ENCODE peak calls at places on chromosome 12, in seven cellular contexts. One of them, this sample, is unnamed.

GRCh38 chr12:115956674-115957073 is 320.8 kb downstream of the MED13L start:
- DNase-seq in lung: no peak
- DNase-seq in trophoblast cell: peak; percentile 66
- DNase-seq in Karpas-422: no peak
- DNase-seq in HCT116: no peak
- DNase-seq in GM23248: no peak
- DNase-seq in CD8-positive, alpha-beta memory T cell: no peak
- DNase-seq in this sample: no peak

GRCh38 chr12:104055686-104056388 is 5.8 kb upstream of the GLT8D2 start:
- DNase-seq in lung: peak; percentile 86
- DNase-seq in trophoblast cell: no peak
- DNase-seq in Karpas-422: no peak
- DNase-seq in HCT116: no peak
- DNase-seq in GM23248: peak; percentile 42
- DNase-seq in CD8-positive, alpha-beta memory T cell: no peak
- DNase-seq in this sample: peak; percentile 72

GRCh38 chr12:26633591-26634210 is 199.3 kb downstream of the ITPR2 start:
- DNase-seq in lung: no peak
- DNase-seq in trophoblast cell: peak; percentile 20
- DNase-seq in Karpas-422: no peak
- DNase-seq in HCT116: no peak
- DNase-seq in GM23248: peak; percentile 78
- DNase-seq in CD8-positive, alpha-beta memory T cell: no peak
- DNase-seq in this sample: no peak

GRCh38 chr12:107655281-107656065 is 30.1 kb upstream of the PWP1 start:
- DNase-seq in lung: no peak
- DNase-seq in trophoblast cell: no peak
- DNase-seq in Karpas-422: no peak
- DNase-seq in HCT116: no peak
- DNase-seq in GM23248: no peak
- DNase-seq in CD8-positive, alpha-beta memory T cell: no peak
- DNase-seq in this sample: no peak

GRCh38 chr12:88726806-88727722 is 146.8 kb upstream of the KITLG start:
- DNase-seq in lung: no peak
- DNase-seq in trophoblast cell: no peak
- DNase-seq in Karpas-422: no peak
- DNase-seq in HCT116: no peak
- DNase-seq in GM23248: peak; percentile 84
- DNase-seq in CD8-positive, alpha-beta memory T cell: no peak
- DNase-seq in this sample: no peak

GRCh38 chr12:14554281-14555008 is 13.2 kb downstream of the PLBD1 start:
- DNase-seq in lung: peak; percentile 87
- DNase-seq in trophoblast cell: peak; percentile 41
- DNase-seq in Karpas-422: no peak
- DNase-seq in HCT116: peak; percentile 13
- DNase-seq in GM23248: peak; percentile 10
- DNase-seq in CD8-positive, alpha-beta memory T cell: no peak
- DNase-seq in this sample: peak; percentile 94

GRCh38 chr12:116784238-116784612 is 46.1 kb downstream of the RNFT2 start:
- DNase-seq in lung: no peak
- DNase-seq in trophoblast cell: no peak
- DNase-seq in Karpas-422: peak; percentile 65
- DNase-seq in HCT116: peak; percentile 18
- DNase-seq in GM23248: no peak
- DNase-seq in CD8-positive, alpha-beta memory T cell: no peak
- DNase-seq in this sample: no peak

GRCh38 chr12:56326533-56326932 is 7.3 kb downstream of the PAN2 start:
- DNase-seq in lung: no peak
- DNase-seq in trophoblast cell: no peak
- DNase-seq in Karpas-422: no peak
- DNase-seq in HCT116: no peak
- DNase-seq in GM23248: no peak
- DNase-seq in CD8-positive, alpha-beta memory T cell: no peak
- DNase-seq in this sample: no peak

GRCh38 chr12:114400925-114401324 is 5.0 kb downstream of the TBX5 start:
- DNase-seq in lung: no peak
- DNase-seq in trophoblast cell: no peak
- DNase-seq in Karpas-422: no peak
- DNase-seq in HCT116: no peak
- DNase-seq in GM23248: peak; percentile 95
- DNase-seq in CD8-positive, alpha-beta memory T cell: no peak
- DNase-seq in this sample: peak; percentile 69

GRCh38 chr12:66279127-66279712 is 23.1 kb upstream of the HELB start:
- DNase-seq in lung: no peak
- DNase-seq in trophoblast cell: peak; percentile 36
- DNase-seq in Karpas-422: peak; percentile 41
- DNase-seq in HCT116: peak; percentile 33
- DNase-seq in GM23248: peak; percentile 51
- DNase-seq in CD8-positive, alpha-beta memory T cell: peak; percentile 25
- DNase-seq in this sample: no peak

GRCh38 chr12:45130881-45131281 is 80.0 kb upstream of the DBX2 start:
- DNase-seq in lung: no peak
- DNase-seq in trophoblast cell: peak; percentile 78
- DNase-seq in Karpas-422: peak; percentile 80
- DNase-seq in HCT116: peak; percentile 63
- DNase-seq in GM23248: peak; percentile 67
- DNase-seq in CD8-positive, alpha-beta memory T cell: no peak
- DNase-seq in this sample: peak; percentile 51

GRCh38 chr12:12585115-12585862 is 22.6 kb upstream of the DUSP16 start:
- DNase-seq in lung: no peak
- DNase-seq in trophoblast cell: peak; percentile 66
- DNase-seq in Karpas-422: no peak
- DNase-seq in HCT116: no peak
- DNase-seq in GM23248: no peak
- DNase-seq in CD8-positive, alpha-beta memory T cell: no peak
- DNase-seq in this sample: no peak

GRCh38 chr12:76688001-76688400 is 75.9 kb upstream of the ZDHHC17 start:
- DNase-seq in lung: no peak
- DNase-seq in trophoblast cell: no peak
- DNase-seq in Karpas-422: no peak
- DNase-seq in HCT116: no peak
- DNase-seq in GM23248: peak; percentile 59
- DNase-seq in CD8-positive, alpha-beta memory T cell: no peak
- DNase-seq in this sample: no peak

GRCh38 chr12:51122844-51123243 is 39.4 kb upstream of the CSRNP2 start:
- DNase-seq in lung: no peak
- DNase-seq in trophoblast cell: peak; percentile 66
- DNase-seq in Karpas-422: no peak
- DNase-seq in HCT116: no peak
- DNase-seq in GM23248: no peak
- DNase-seq in CD8-positive, alpha-beta memory T cell: no peak
- DNase-seq in this sample: no peak

GRCh38 chr12:24398605-24399004 is 449.1 kb upstream of the SOX5 start:
- DNase-seq in lung: no peak
- DNase-seq in trophoblast cell: no peak
- DNase-seq in Karpas-422: peak; percentile 64
- DNase-seq in HCT116: no peak
- DNase-seq in GM23248: no peak
- DNase-seq in CD8-positive, alpha-beta memory T cell: no peak
- DNase-seq in this sample: no peak

GRCh38 chr12:21983102-21983501 is 41.9 kb upstream of the ABCC9 start:
- DNase-seq in lung: no peak
- DNase-seq in trophoblast cell: no peak
- DNase-seq in Karpas-422: no peak
- DNase-seq in HCT116: no peak
- DNase-seq in GM23248: no peak
- DNase-seq in CD8-positive, alpha-beta memory T cell: no peak
- DNase-seq in this sample: no peak

GRCh38 chr12:106332536-106332935 is 25.0 kb upstream of the POLR3B start:
- DNase-seq in lung: no peak
- DNase-seq in trophoblast cell: no peak
- DNase-seq in Karpas-422: peak; percentile 64
- DNase-seq in HCT116: no peak
- DNase-seq in GM23248: no peak
- DNase-seq in CD8-positive, alpha-beta memory T cell: no peak
- DNase-seq in this sample: no peak

GRCh38 chr12:112988224-112988623 is 9.9 kb downstream of the OAS2 start:
- DNase-seq in lung: no peak
- DNase-seq in trophoblast cell: no peak
- DNase-seq in Karpas-422: no peak
- DNase-seq in HCT116: no peak
- DNase-seq in GM23248: no peak
- DNase-seq in CD8-positive, alpha-beta memory T cell: no peak
- DNase-seq in this sample: no peak

GRCh38 chr12:8860165-8860961 is 37.9 kb downstream of the A2ML1 start:
- DNase-seq in lung: no peak
- DNase-seq in trophoblast cell: peak; percentile 85
- DNase-seq in Karpas-422: peak; percentile 79
- DNase-seq in HCT116: peak; percentile 27
- DNase-seq in GM23248: peak; percentile 65
- DNase-seq in CD8-positive, alpha-beta memory T cell: peak; percentile 21
- DNase-seq in this sample: no peak

GRCh38 chr12:238736-239398 is 23.8 kb downstream of the SLC6A13 start:
- DNase-seq in lung: no peak
- DNase-seq in trophoblast cell: no peak
- DNase-seq in Karpas-422: no peak
- DNase-seq in HCT116: no peak
- DNase-seq in GM23248: no peak
- DNase-seq in CD8-positive, alpha-beta memory T cell: no peak
- DNase-seq in this sample: no peak

GRCh38 chr12:106417926-106418910 is 60.7 kb downstream of the POLR3B start:
- DNase-seq in lung: no peak
- DNase-seq in trophoblast cell: peak; percentile 80
- DNase-seq in Karpas-422: no peak
- DNase-seq in HCT116: peak; percentile 51
- DNase-seq in GM23248: peak; percentile 75
- DNase-seq in CD8-positive, alpha-beta memory T cell: no peak
- DNase-seq in this sample: peak; percentile 21

DNA sequence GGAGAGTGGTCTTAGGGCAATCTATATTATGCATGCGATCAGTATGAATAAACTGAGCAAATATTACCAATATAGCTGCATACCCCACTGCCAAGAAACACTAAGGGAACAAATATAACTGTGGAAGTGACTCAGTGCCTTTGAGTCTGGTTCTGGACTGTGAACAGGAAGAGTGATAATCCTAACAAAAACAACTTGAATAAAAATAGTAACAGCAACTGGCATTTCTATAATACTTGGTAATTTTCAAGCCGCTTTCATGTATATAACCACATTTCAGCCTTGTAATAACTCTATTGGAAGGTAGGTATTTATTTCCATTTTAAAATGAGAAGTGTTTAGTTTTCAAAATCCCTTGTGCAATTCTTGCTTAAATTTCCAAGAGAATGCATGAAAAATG is 338.4 kb upstream of the TMEM132C start:
- DNase-seq in lung: no peak
- DNase-seq in trophoblast cell: no peak
- DNase-seq in Karpas-422: no peak
- DNase-seq in HCT116: no peak
- DNase-seq in GM23248: peak; percentile 66
- DNase-seq in CD8-positive, alpha-beta memory T cell: no peak
- DNase-seq in this sample: no peak
- H3K4me1 ChIP-seq in lung: peaks cover 3% of the 10 kb centered on the region
- H3K4me1 ChIP-seq in trophoblast cell: no peaks in the 10 kb centered on the region
- H3K4me1 ChIP-seq in Karpas-422: no peaks in the 10 kb centered on the region
- H3K4me1 ChIP-seq in HCT116: no peaks in the 10 kb centered on the region
- H3K4me1 ChIP-seq in GM23248: peaks cover 19% of the 10 kb centered on the region
- H3K4me1 ChIP-seq in CD8-positive, alpha-beta memory T cell: no peaks in the 10 kb centered on the region
- H3K4me1 ChIP-seq in this sample: peaks cover 5% of the 10 kb centered on the region

GRCh38 chr12:46659032-46659703 is 166.6 kb downstream of the SLC38A4 start:
- DNase-seq in lung: no peak
- DNase-seq in trophoblast cell: no peak
- DNase-seq in Karpas-422: no peak
- DNase-seq in HCT116: no peak
- DNase-seq in GM23248: peak; percentile 54
- DNase-seq in CD8-positive, alpha-beta memory T cell: no peak
- DNase-seq in this sample: no peak
- H3K4me3 ChIP-seq in lung: no peak overlapping the region
- H3K4me3 ChIP-seq in trophoblast cell: no peak overlapping the region
- H3K4me3 ChIP-seq in Karpas-422: no peak overlapping the region
- H3K4me3 ChIP-seq in HCT116: no peak overlapping the region
- H3K4me3 ChIP-seq in GM23248: peak overlapping the region; percentile 45
- H3K4me3 ChIP-seq in CD8-positive, alpha-beta memory T cell: no peak overlapping the region
- H3K4me3 ChIP-seq in this sample: peak overlapping the region; percentile 5

DNA sequence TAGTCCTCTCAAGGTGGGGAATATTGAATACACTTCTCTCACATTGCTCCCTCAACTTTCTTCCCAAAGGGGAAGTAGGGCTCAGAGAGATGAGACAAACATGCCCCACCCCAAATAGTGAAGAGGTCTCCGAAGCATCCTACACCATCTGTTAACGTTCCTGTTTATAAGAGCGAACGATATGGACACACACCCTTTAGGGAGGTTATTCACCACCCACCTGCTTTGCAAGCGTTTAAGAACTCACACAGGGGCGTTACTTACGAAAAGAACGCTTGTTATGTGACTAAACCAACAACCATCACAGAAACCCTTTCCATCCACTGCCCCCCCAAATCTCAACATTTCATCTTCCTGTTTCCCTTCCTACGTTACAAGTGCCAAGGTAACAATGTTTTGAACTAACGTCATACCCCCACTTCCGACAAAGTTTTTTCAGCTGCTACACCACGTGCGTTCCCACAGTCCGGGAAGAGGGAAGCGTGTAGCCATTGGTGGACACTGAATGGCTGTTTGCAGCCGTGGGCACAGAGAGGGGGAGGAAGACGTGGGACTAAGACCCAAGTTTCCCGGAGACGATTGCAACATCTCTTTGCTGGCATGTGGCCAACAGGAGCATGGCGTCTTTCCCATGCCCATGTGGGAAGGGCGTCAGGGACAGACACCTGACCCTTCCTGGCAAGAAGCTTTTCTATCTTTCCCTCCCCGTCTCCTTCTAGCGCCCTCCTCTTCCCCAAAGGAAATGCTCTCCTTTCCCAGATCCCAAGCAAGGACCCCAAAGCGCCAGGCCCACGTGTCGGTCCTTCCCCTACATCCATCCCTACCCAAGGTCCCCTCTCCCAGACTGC is 1.2 kb downstream of the YBX3 start:
- DNase-seq in lung: peak; percentile 94
- DNase-seq in trophoblast cell: peak; percentile 84
- DNase-seq in Karpas-422: no peak
- DNase-seq in HCT116: peak; percentile 81
- DNase-seq in GM23248: peak; percentile 97
- DNase-seq in CD8-positive, alpha-beta memory T cell: peak; percentile 55
- DNase-seq in this sample: peak; percentile 94
- H3K4me1 ChIP-seq in lung: peaks cover 13% of the 10 kb centered on the region
- H3K4me1 ChIP-seq in trophoblast cell: peaks cover 3% of the 10 kb centered on the region
- H3K4me1 ChIP-seq in Karpas-422: no peaks in the 10 kb centered on the region
- H3K4me1 ChIP-seq in HCT116: peaks cover 59% of the 10 kb centered on the region
- H3K4me1 ChIP-seq in GM23248: peaks cover 57% of the 10 kb centered on the region
- H3K4me1 ChIP-seq in CD8-positive, alpha-beta memory T cell: peaks cover 15% of the 10 kb centered on the region
- H3K4me1 ChIP-seq in this sample: peaks cover 7% of the 10 kb centered on the region

GRCh38 chr12:97446895-97447294 is 15.7 kb upstream of the RMST start:
- DNase-seq in lung: no peak
- DNase-seq in trophoblast cell: no peak
- DNase-seq in Karpas-422: no peak
- DNase-seq in HCT116: no peak
- DNase-seq in GM23248: no peak
- DNase-seq in CD8-positive, alpha-beta memory T cell: no peak
- DNase-seq in this sample: no peak

GRCh38 chr12:97456792-97457191 is 5.8 kb upstream of the RMST start:
- DNase-seq in lung: no peak
- DNase-seq in trophoblast cell: no peak
- DNase-seq in Karpas-422: no peak
- DNase-seq in HCT116: no peak
- DNase-seq in GM23248: no peak
- DNase-seq in CD8-positive, alpha-beta memory T cell: no peak
- DNase-seq in this sample: no peak

GRCh38 chr12:97452839-97453238 is 9.8 kb upstream of the RMST start:
- DNase-seq in lung: no peak
- DNase-seq in trophoblast cell: no peak
- DNase-seq in Karpas-422: no peak
- DNase-seq in HCT116: no peak
- DNase-seq in GM23248: no peak
- DNase-seq in CD8-positive, alpha-beta memory T cell: no peak
- DNase-seq in this sample: no peak

GRCh38 chr12:97452230-97452629 is 10.4 kb upstream of the RMST start:
- DNase-seq in lung: no peak
- DNase-seq in trophoblast cell: no peak
- DNase-seq in Karpas-422: no peak
- DNase-seq in HCT116: no peak
- DNase-seq in GM23248: no peak
- DNase-seq in CD8-positive, alpha-beta memory T cell: no peak
- DNase-seq in this sample: no peak
- H3K4me3 ChIP-seq in lung: no peak overlapping the region
- H3K4me3 ChIP-seq in trophoblast cell: no peak overlapping the region
- H3K4me3 ChIP-seq in Karpas-422: no peak overlapping the region
- H3K4me3 ChIP-seq in HCT116: no peak overlapping the region
- H3K4me3 ChIP-seq in GM23248: no peak overlapping the region
- H3K4me3 ChIP-seq in CD8-positive, alpha-beta memory T cell: no peak overlapping the region
- H3K4me3 ChIP-seq in this sample: no peak overlapping the region

This sample was measured in right cardiac atrium.